ENCODE peak calls at places on chromosomes 3 and 15, in eight cellular contexts. One of them, this sample, is unnamed.

GRCh38 chr3:115659861-115660260 is 36.6 kb downstream of the GAP43 start:
- DNase-seq in neural progenitor cell: no peak
- DNase-seq in adrenal gland: no peak
- DNase-seq in RWPE2: no peak
- DNase-seq in GM12865: no peak
- DNase-seq in MM.1S: no peak
- DNase-seq in heart left ventricle: no peak
- DNase-seq in hepatocyte: no peak
- DNase-seq in this sample: no peak

GRCh38 chr3:100260081-100260684 is 609 bp upstream of the TBC1D23 start:
- DNase-seq in neural progenitor cell: peak; percentile 73
- DNase-seq in GM12865: peak; percentile 27
- DNase-seq in RWPE2: no peak
- DNase-seq in MM.1S: no peak
- DNase-seq in hepatocyte: peak; percentile 46
- DNase-seq in adrenal gland: peak; percentile 39
- DNase-seq in heart left ventricle: peak; percentile 40
- DNase-seq in this sample: no peak

GRCh38 chr15:68967948-68968347 is 37.6 kb downstream of the SPESP1 start:
- DNase-seq in hepatocyte: no peak
- DNase-seq in GM12865: no peak
- DNase-seq in RWPE2: no peak
- DNase-seq in heart left ventricle: no peak
- DNase-seq in adrenal gland: no peak
- DNase-seq in MM.1S: no peak
- DNase-seq in neural progenitor cell: no peak
- DNase-seq in this sample: no peak

GRCh38 chr15:74585857-74586256 is 29.8 kb upstream of the CLK3 start:
- DNase-seq in heart left ventricle: no peak
- DNase-seq in neural progenitor cell: no peak
- DNase-seq in MM.1S: no peak
- DNase-seq in RWPE2: no peak
- DNase-seq in GM12865: no peak
- DNase-seq in adrenal gland: no peak
- DNase-seq in hepatocyte: no peak
- DNase-seq in this sample: no peak

GRCh38 chr15:75844629-75845390 is 1.6 kb downstream of the UBE2Q2 start:
- DNase-seq in hepatocyte: no peak
- DNase-seq in MM.1S: no peak
- DNase-seq in RWPE2: no peak
- DNase-seq in GM12865: no peak
- DNase-seq in adrenal gland: no peak
- DNase-seq in heart left ventricle: no peak
- DNase-seq in neural progenitor cell: no peak
- DNase-seq in this sample: no peak

GRCh38 chr3:72597756-72598195 is 250.5 kb downstream of the SHQ1 start:
- DNase-seq in GM12865: no peak
- DNase-seq in neural progenitor cell: peak; percentile 56
- DNase-seq in RWPE2: no peak
- DNase-seq in heart left ventricle: no peak
- DNase-seq in hepatocyte: no peak
- DNase-seq in MM.1S: no peak
- DNase-seq in adrenal gland: no peak
- DNase-seq in this sample: no peak

GRCh38 chr15:78061963-78062427 is 15.5 kb downstream of the TBC1D2B start:
- DNase-seq in heart left ventricle: no peak
- DNase-seq in MM.1S: peak; percentile 82
- DNase-seq in adrenal gland: no peak
- DNase-seq in RWPE2: no peak
- DNase-seq in hepatocyte: peak; percentile 37
- DNase-seq in neural progenitor cell: no peak
- DNase-seq in GM12865: peak; percentile 80
- DNase-seq in this sample: no peak

GRCh38 chr3:107208100-107208499 is 169.1 kb upstream of the CCDC54 start:
- DNase-seq in hepatocyte: peak; percentile 77
- DNase-seq in GM12865: no peak
- DNase-seq in adrenal gland: peak; percentile 54
- DNase-seq in neural progenitor cell: peak; percentile 52
- DNase-seq in RWPE2: no peak
- DNase-seq in heart left ventricle: peak; percentile 51
- DNase-seq in MM.1S: no peak
- DNase-seq in this sample: no peak

GRCh38 chr3:160319322-160319721 is 79.7 kb downstream of the IFT80 start:
- DNase-seq in RWPE2: no peak
- DNase-seq in neural progenitor cell: no peak
- DNase-seq in heart left ventricle: no peak
- DNase-seq in hepatocyte: no peak
- DNase-seq in GM12865: no peak
- DNase-seq in MM.1S: no peak
- DNase-seq in adrenal gland: no peak
- DNase-seq in this sample: no peak

GRCh38 chr3:122060044-122060694 is 5.0 kb downstream of the CD86 start:
- DNase-seq in GM12865: no peak
- DNase-seq in MM.1S: no peak
- DNase-seq in hepatocyte: no peak
- DNase-seq in heart left ventricle: no peak
- DNase-seq in neural progenitor cell: no peak
- DNase-seq in adrenal gland: no peak
- DNase-seq in RWPE2: no peak
- DNase-seq in this sample: no peak

GRCh38 chr15:41566121-41566885 is 7.3 kb downstream of the TYRO3 start:
- DNase-seq in GM12865: no peak
- DNase-seq in adrenal gland: no peak
- DNase-seq in MM.1S: no peak
- DNase-seq in neural progenitor cell: no peak
- DNase-seq in hepatocyte: no peak
- DNase-seq in RWPE2: no peak
- DNase-seq in heart left ventricle: no peak
- DNase-seq in this sample: no peak

GRCh38 chr15:41567261-41567660 is 8.2 kb downstream of the TYRO3 start:
- DNase-seq in neural progenitor cell: no peak
- DNase-seq in RWPE2: no peak
- DNase-seq in MM.1S: no peak
- DNase-seq in hepatocyte: no peak
- DNase-seq in GM12865: no peak
- DNase-seq in adrenal gland: no peak
- DNase-seq in heart left ventricle: no peak
- DNase-seq in this sample: no peak

GRCh38 chr15:41567870-41568269 is 8.9 kb downstream of the TYRO3 start:
- DNase-seq in GM12865: no peak
- DNase-seq in heart left ventricle: no peak
- DNase-seq in RWPE2: no peak
- DNase-seq in MM.1S: no peak
- DNase-seq in adrenal gland: no peak
- DNase-seq in hepatocyte: peak; percentile 74
- DNase-seq in neural progenitor cell: peak; percentile 47
- DNase-seq in this sample: no peak

GRCh38 chr15:41570764-41571163 is 11.8 kb downstream of the TYRO3 start:
- DNase-seq in adrenal gland: no peak
- DNase-seq in hepatocyte: no peak
- DNase-seq in RWPE2: no peak
- DNase-seq in heart left ventricle: no peak
- DNase-seq in GM12865: no peak
- DNase-seq in neural progenitor cell: no peak
- DNase-seq in MM.1S: no peak
- DNase-seq in this sample: no peak

DNA sequence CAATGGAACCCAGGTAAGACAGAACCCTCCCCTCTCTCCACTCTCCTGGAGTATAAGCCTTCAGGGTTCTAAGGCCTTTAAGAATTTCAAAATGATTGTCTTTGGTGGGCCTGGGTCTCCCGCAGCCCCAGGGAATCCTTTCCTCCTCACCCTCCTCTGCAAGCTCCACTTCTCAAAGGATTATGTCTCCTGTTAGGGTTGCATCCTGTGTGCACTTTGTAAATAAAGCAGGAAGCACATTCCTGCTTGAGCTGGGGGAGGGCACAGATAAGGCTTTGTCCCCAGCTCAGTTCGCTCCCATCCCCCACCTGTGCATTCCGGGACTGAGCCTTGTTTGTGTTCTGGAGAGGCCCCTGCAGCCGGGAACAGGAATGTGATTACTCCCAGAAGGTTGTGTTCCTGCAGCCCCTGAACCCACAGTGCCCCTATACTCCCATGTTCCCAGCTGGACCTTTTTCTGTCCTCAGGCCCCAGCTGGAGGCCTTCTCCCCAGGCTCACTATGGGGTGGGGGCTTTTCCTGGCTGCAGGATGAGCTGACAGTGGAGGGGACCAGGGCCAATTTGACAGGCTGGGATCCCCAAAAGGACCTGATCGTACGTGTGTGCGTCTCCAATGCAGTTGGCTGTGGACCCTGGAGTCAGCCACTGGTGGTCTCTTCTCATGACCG is 9.5 kb downstream of the TYRO3 start:
- DNase-seq in RWPE2: no peak
- DNase-seq in GM12865: no peak
- DNase-seq in hepatocyte: peak; percentile 90
- DNase-seq in MM.1S: no peak
- DNase-seq in adrenal gland: no peak
- DNase-seq in neural progenitor cell: peak; percentile 95
- DNase-seq in heart left ventricle: no peak
- DNase-seq in this sample: no peak
- H3K4me3 ChIP-seq in RWPE2: no peak overlapping the region
- H3K4me3 ChIP-seq in GM12865: no peak overlapping the region
- H3K4me3 ChIP-seq in hepatocyte: no peak overlapping the region
- H3K4me3 ChIP-seq in MM.1S: no peak overlapping the region
- H3K4me3 ChIP-seq in adrenal gland: no peak overlapping the region
- H3K4me3 ChIP-seq in neural progenitor cell: peak overlapping the region; percentile 24
- H3K4me3 ChIP-seq in heart left ventricle: no peak overlapping the region
- H3K4me3 ChIP-seq in this sample: no peak overlapping the region

GRCh38 chr15:54305138-54305537 is 326.9 kb downstream of the UNC13C start:
- DNase-seq in hepatocyte: no peak
- DNase-seq in heart left ventricle: no peak
- DNase-seq in neural progenitor cell: no peak
- DNase-seq in MM.1S: no peak
- DNase-seq in adrenal gland: no peak
- DNase-seq in GM12865: no peak
- DNase-seq in RWPE2: no peak
- DNase-seq in this sample: no peak
- TF ChIP-seq CTCF in hepatocyte: no peak
- TF ChIP-seq CTCF in heart left ventricle: no peak
- TF ChIP-seq CTCF in neural progenitor cell: no peak
- TF ChIP-seq CTCF in MM.1S: no peak
- TF ChIP-seq CTCF in adrenal gland: no peak
- TF ChIP-seq CTCF in GM12865: no peak
- TF ChIP-seq CTCF in RWPE2: no peak
- TF ChIP-seq CTCF in this sample: no peak

GRCh38 chr3:43995929-43996378 is 245.7 kb upstream of the TOPAZ1 start:
- DNase-seq in GM12865: peak; percentile 35
- DNase-seq in hepatocyte: no peak
- DNase-seq in RWPE2: peak; percentile 39
- DNase-seq in heart left ventricle: no peak
- DNase-seq in MM.1S: peak; percentile 19
- DNase-seq in neural progenitor cell: peak; percentile 39
- DNase-seq in adrenal gland: no peak
- DNase-seq in this sample: no peak

GRCh38 chr3:43996379-43997301 is 245.0 kb upstream of the TOPAZ1 start:
- DNase-seq in adrenal gland: no peak
- DNase-seq in neural progenitor cell: peak; percentile 81
- DNase-seq in MM.1S: peak; percentile 72
- DNase-seq in GM12865: peak; percentile 78
- DNase-seq in heart left ventricle: no peak
- DNase-seq in RWPE2: peak; percentile 71
- DNase-seq in hepatocyte: peak; percentile 74
- DNase-seq in this sample: no peak

GRCh38 chr3:43998374-43998840 is 243.3 kb upstream of the TOPAZ1 start:
- DNase-seq in RWPE2: peak; percentile 54
- DNase-seq in neural progenitor cell: peak; percentile 58
- DNase-seq in hepatocyte: peak; percentile 12
- DNase-seq in adrenal gland: no peak
- DNase-seq in GM12865: no peak
- DNase-seq in MM.1S: peak; percentile 19
- DNase-seq in heart left ventricle: no peak
- DNase-seq in this sample: no peak

GRCh38 chr3:43998841-43999805 is 242.6 kb upstream of the TOPAZ1 start:
- DNase-seq in adrenal gland: no peak
- DNase-seq in GM12865: peak; percentile 92
- DNase-seq in heart left ventricle: no peak
- DNase-seq in RWPE2: peak; percentile 85
- DNase-seq in hepatocyte: peak; percentile 83
- DNase-seq in neural progenitor cell: peak; percentile 80
- DNase-seq in MM.1S: peak; percentile 83
- DNase-seq in this sample: no peak

DNA sequence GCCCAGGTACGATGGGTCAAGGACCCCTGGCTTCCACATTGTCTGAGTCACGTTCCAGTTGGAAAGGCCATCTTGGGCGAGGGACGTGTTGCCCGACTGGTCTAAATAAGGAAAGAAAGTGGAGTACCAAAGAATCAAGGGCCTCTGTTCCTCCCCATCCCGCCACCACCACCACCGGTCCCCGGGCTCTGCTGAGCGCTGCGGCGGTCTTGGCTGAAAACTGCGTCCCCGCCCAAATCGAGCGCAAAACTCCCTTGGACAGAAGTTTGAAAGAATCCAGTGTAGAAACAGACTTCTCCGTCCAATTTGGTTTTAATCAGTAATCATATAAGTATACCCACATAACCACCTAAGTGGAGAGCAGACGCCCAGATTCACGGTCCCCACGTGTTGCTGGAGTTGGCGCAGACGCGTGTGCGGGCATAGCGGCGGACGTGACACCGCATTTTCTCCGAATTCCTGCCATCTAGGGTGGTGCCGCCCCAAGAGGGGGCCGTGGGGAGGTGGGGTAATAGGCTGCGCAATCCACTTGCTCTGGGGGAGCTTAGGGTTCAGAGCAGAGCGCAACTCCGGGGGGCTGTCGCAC is 243.8 kb upstream of the TOPAZ1 start:
- DNase-seq in adrenal gland: no peak
- DNase-seq in MM.1S: no peak
- DNase-seq in hepatocyte: no peak
- DNase-seq in neural progenitor cell: peak; percentile 52
- DNase-seq in GM12865: peak; percentile 45
- DNase-seq in heart left ventricle: no peak
- DNase-seq in RWPE2: peak; percentile 44
- DNase-seq in this sample: no peak
- H3K4me3 ChIP-seq in adrenal gland: no peak overlapping the region
- H3K4me3 ChIP-seq in MM.1S: peak overlapping the region; percentile 89
- H3K4me3 ChIP-seq in hepatocyte: peak overlapping the region; percentile 8
- H3K4me3 ChIP-seq in neural progenitor cell: peak overlapping the region; percentile 58
- H3K4me3 ChIP-seq in GM12865: peak overlapping the region; percentile 69
- H3K4me3 ChIP-seq in heart left ventricle: no peak overlapping the region
- H3K4me3 ChIP-seq in RWPE2: peak overlapping the region; percentile 63
- H3K4me3 ChIP-seq in this sample: peak overlapping the region; percentile 61

DNA sequence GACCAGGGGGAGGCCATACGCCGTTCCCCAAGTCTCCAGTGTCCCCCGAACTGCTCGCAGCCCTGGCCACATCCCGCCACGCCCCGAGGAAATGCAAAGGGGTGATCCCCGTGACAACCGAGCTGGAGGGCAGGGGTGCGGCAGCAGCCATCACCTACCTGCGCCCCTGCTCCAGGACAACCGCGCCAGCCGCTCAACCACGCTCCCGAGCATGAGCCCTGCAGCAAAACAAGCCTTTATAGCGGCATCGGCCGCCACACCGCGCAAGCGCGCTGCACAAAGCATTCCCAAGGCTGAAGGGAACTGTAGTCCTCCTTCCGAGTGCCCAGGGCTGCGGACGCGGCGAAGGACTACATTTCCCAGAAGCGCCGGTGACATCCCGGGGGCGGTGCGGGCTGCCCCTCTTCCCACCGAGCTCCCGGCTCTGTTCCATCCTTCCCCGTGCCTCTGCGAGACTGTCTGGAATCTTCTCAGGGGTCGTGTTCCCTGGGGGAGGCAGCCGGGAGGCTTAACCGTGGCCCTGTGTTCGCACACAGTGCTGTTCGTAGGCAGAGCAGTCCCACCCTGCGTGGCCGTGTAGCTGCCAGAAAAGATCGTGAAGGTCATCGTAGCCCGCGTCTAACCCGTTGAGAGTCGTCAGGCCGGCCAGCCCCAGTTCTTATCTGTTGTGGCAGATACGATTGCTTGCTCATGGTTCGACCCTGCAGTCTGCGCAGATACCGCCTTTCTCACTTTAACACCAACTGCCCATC is at the start of gene ABCC5:
- DNase-seq in GM12865: peak; percentile 92
- DNase-seq in heart left ventricle: peak; percentile 95
- DNase-seq in hepatocyte: peak; percentile 95
- DNase-seq in MM.1S: peak; percentile 96
- DNase-seq in adrenal gland: peak; percentile 94
- DNase-seq in RWPE2: peak; percentile 90
- DNase-seq in neural progenitor cell: peak; percentile 97
- DNase-seq in this sample: peak; percentile 62
- TF ChIP-seq CTCF in GM12865: no peak
- TF ChIP-seq CTCF in heart left ventricle: peak; percentile 54
- TF ChIP-seq CTCF in hepatocyte: peak; percentile 35
- TF ChIP-seq CTCF in MM.1S: peak; percentile 25
- TF ChIP-seq CTCF in adrenal gland: no peak
- TF ChIP-seq CTCF in RWPE2: peak; percentile 84
- TF ChIP-seq CTCF in neural progenitor cell: no peak
- TF ChIP-seq CTCF in this sample: no peak

This sample was measured in GM12864.